ENCODE peak calls at places on chromosomes 11 and 22, in six cellular contexts. F, J, G, H, O and B are unnamed samples.

GRCh38 chr22:50673231-50674126 is 856 bp downstream of the SHANK3 start:
- DNase-seq in J (peak), O (no peak), H (peak), F (no peak), G (no peak), B (no peak)

GRCh38 chr11:94959179-94959578 is 14.2 kb downstream of the CWC15 start:
- DNase-seq in G (no peak), J (no peak), F (no peak), O (no peak), H (no peak), B (no peak)

GRCh38 chr11:98561216-98561615 is 459.5 kb upstream of the CNTN5 start:
- DNase-seq in O (no peak), H (no peak), G (no peak), F (no peak), J (no peak), B (no peak)

GRCh38 chr11:35272391-35272821 is 133.4 kb downstream of the CD44 start:
- DNase-seq in J (peak), O (no peak), F (no peak), G (no peak), H (no peak), B (no peak)

GRCh38 chr11:129208863-129209262 is 16.7 kb upstream of the ARHGAP32 start:
- DNase-seq in F (no peak), H (no peak), O (no peak), J (no peak), G (no peak), B (no peak)

GRCh38 chr11:639324-639977 is 2.4 kb downstream of the DRD4 start:
- DNase-seq in G (no peak), F (no peak), O (no peak), H (no peak), J (no peak), B (no peak)

GRCh38 chr11:134207538-134208239 is 16.1 kb downstream of the NCAPD3 start:
- DNase-seq in O (peak), H (peak), F (no peak), J (peak), G (no peak), B (no peak)

GRCh38 chr11:72712168-72712721 is 38.0 kb upstream of the PDE2A start:
- DNase-seq in H (no peak), F (peak), J (no peak), O (no peak), G (no peak), B (no peak)

GRCh38 chr11:64060263-64060860 is 24.6 kb downstream of the FLRT1 start:
- DNase-seq in H (no peak), G (no peak), O (no peak), J (no peak), F (no peak), B (no peak)

GRCh38 chr11:87740513-87740912 is 434.7 kb downstream of the RAB38 start:
- DNase-seq in H (no peak), J (no peak), F (no peak), G (no peak), O (no peak), B (no peak)

GRCh38 chr11:68859123-68859522 is 17.4 kb upstream of the CPT1A start:
- DNase-seq in H (no peak), O (no peak), J (no peak), G (no peak), F (no peak), B (no peak)

GRCh38 chr22:17781319-17782031 is 7.2 kb upstream of the BID start:
- DNase-seq in J (peak), G (peak), O (no peak), H (peak), F (no peak), B (peak)

GRCh38 chr11:78138694-78139421 is 568 bp downstream of the ALG8 start:
- DNase-seq in G (no peak), J (peak), O (peak), H (peak), F (no peak), B (peak)

GRCh38 chr22:43017525-43018290 is 2.8 kb upstream of the PACSIN2 start:
- DNase-seq in G (no peak), O (no peak), J (no peak), H (no peak), F (no peak), B (no peak)

GRCh38 chr11:125338886-125339811 is 156.9 kb downstream of the FEZ1 start:
- DNase-seq in O (no peak), J (no peak), G (peak), F (no peak), H (no peak), B (no peak)

GRCh38 chr11:64814712-64815187 is 4.4 kb upstream of the MEN1 start:
- DNase-seq in G (no peak), H (no peak), F (no peak), J (no peak), O (no peak), B (no peak)

GRCh38 chr22:39292561-39293074 is 26.8 kb downstream of the RPL3 start:
- DNase-seq in O (no peak), H (peak), J (no peak), F (peak), G (peak), B (peak)

GRCh38 chr11:23263466-23263865 is 403.2 kb upstream of the CCDC179 start:
- DNase-seq in O (no peak), G (peak), H (no peak), J (no peak), F (no peak), B (no peak)

GRCh38 chr11:112785104-112785503 is 176.1 kb upstream of the NCAM1 start:
- DNase-seq in F (no peak), H (no peak), O (no peak), J (no peak), G (peak), B (peak)

GRCh38 chr11:17781221-17781620 is 46.6 kb downstream of the KCNC1 start:
- DNase-seq in F (no peak), G (no peak), O (no peak), J (no peak), H (no peak), B (no peak)

GRCh38 chr11:102438311-102439062 is 14.1 kb downstream of the TMEM123 start:
- DNase-seq in O (no peak), H (no peak), F (no peak), G (no peak), J (peak), B (no peak)